ENCODE peak calls at places on chromosome 16, in ten cellular contexts. One of them, this sample, is unnamed.

GRCh38 chr16:84463221-84463620 is 41.2 kb downstream of the MEAK7 start:
- DNase-seq in Right ventricle myocardium superior: peak
- DNase-seq in activated T-cell treated with anti-CD3 and anti-CD28 coated beads, Interleukin-2, amount 50 U/mL, for 24 hours: peak
- DNase-seq in psoas muscle: no peak
- DNase-seq in endothelial cell: no peak
- DNase-seq in adrenal gland: no peak
- DNase-seq in RCC 7860: no peak
- DNase-seq in A549: no peak
- DNase-seq in neuronal stem cell: no peak
- DNase-seq in stimulated activated CD8-positive, alpha-beta memory T cell treated with anti-CD3 and anti-CD28 coated beads, Interleukin-4, amount 100 ng/mL, for 1 hour: no peak
- DNase-seq in this sample: no peak

GRCh38 chr16:11201498-11202259 is 54.3 kb downstream of the SOCS1 start:
- DNase-seq in Right ventricle myocardium superior: no peak
- DNase-seq in activated T-cell treated with anti-CD3 and anti-CD28 coated beads, Interleukin-2, amount 50 U/mL, for 24 hours: no peak
- DNase-seq in psoas muscle: no peak
- DNase-seq in endothelial cell: no peak
- DNase-seq in adrenal gland: peak
- DNase-seq in RCC 7860: peak
- DNase-seq in A549: peak
- DNase-seq in neuronal stem cell: no peak
- DNase-seq in stimulated activated CD8-positive, alpha-beta memory T cell treated with anti-CD3 and anti-CD28 coated beads, Interleukin-4, amount 100 ng/mL, for 1 hour: no peak
- DNase-seq in this sample: no peak

GRCh38 chr16:77171750-77172635 is 19.0 kb upstream of the MON1B start:
- DNase-seq in Right ventricle myocardium superior: no peak
- DNase-seq in activated T-cell treated with anti-CD3 and anti-CD28 coated beads, Interleukin-2, amount 50 U/mL, for 24 hours: no peak
- DNase-seq in psoas muscle: no peak
- DNase-seq in endothelial cell: peak
- DNase-seq in adrenal gland: peak
- DNase-seq in RCC 7860: peak
- DNase-seq in A549: peak
- DNase-seq in neuronal stem cell: peak
- DNase-seq in stimulated activated CD8-positive, alpha-beta memory T cell treated with anti-CD3 and anti-CD28 coated beads, Interleukin-4, amount 100 ng/mL, for 1 hour: no peak
- DNase-seq in this sample: no peak

GRCh38 chr16:54239441-54239840 is 47.1 kb downstream of the IRX3 start:
- DNase-seq in Right ventricle myocardium superior: peak
- DNase-seq in activated T-cell treated with anti-CD3 and anti-CD28 coated beads, Interleukin-2, amount 50 U/mL, for 24 hours: no peak
- DNase-seq in psoas muscle: peak
- DNase-seq in endothelial cell: no peak
- DNase-seq in adrenal gland: no peak
- DNase-seq in RCC 7860: no peak
- DNase-seq in A549: no peak
- DNase-seq in neuronal stem cell: no peak
- DNase-seq in stimulated activated CD8-positive, alpha-beta memory T cell treated with anti-CD3 and anti-CD28 coated beads, Interleukin-4, amount 100 ng/mL, for 1 hour: no peak
- DNase-seq in this sample: no peak

GRCh38 chr16:74455619-74456289 is 34.5 kb upstream of the CLEC18B start:
- DNase-seq in Right ventricle myocardium superior: no peak
- DNase-seq in activated T-cell treated with anti-CD3 and anti-CD28 coated beads, Interleukin-2, amount 50 U/mL, for 24 hours: no peak
- DNase-seq in psoas muscle: no peak
- DNase-seq in endothelial cell: no peak
- DNase-seq in adrenal gland: no peak
- DNase-seq in RCC 7860: peak
- DNase-seq in A549: no peak
- DNase-seq in neuronal stem cell: no peak
- DNase-seq in stimulated activated CD8-positive, alpha-beta memory T cell treated with anti-CD3 and anti-CD28 coated beads, Interleukin-4, amount 100 ng/mL, for 1 hour: no peak
- DNase-seq in this sample: no peak

GRCh38 chr16:21033707-21034106 is 116.9 kb downstream of the DNAH3 start:
- DNase-seq in Right ventricle myocardium superior: peak
- DNase-seq in activated T-cell treated with anti-CD3 and anti-CD28 coated beads, Interleukin-2, amount 50 U/mL, for 24 hours: no peak
- DNase-seq in psoas muscle: peak
- DNase-seq in endothelial cell: no peak
- DNase-seq in adrenal gland: peak
- DNase-seq in RCC 7860: no peak
- DNase-seq in A549: no peak
- DNase-seq in neuronal stem cell: no peak
- DNase-seq in stimulated activated CD8-positive, alpha-beta memory T cell treated with anti-CD3 and anti-CD28 coated beads, Interleukin-4, amount 100 ng/mL, for 1 hour: no peak
- DNase-seq in this sample: no peak

GRCh38 chr16:88769617-88770458 is 15.2 kb downstream of the PIEZO1 start:
- DNase-seq in Right ventricle myocardium superior: no peak
- DNase-seq in activated T-cell treated with anti-CD3 and anti-CD28 coated beads, Interleukin-2, amount 50 U/mL, for 24 hours: peak
- DNase-seq in psoas muscle: no peak
- DNase-seq in endothelial cell: peak
- DNase-seq in adrenal gland: no peak
- DNase-seq in RCC 7860: peak
- DNase-seq in A549: peak
- DNase-seq in neuronal stem cell: peak
- DNase-seq in stimulated activated CD8-positive, alpha-beta memory T cell treated with anti-CD3 and anti-CD28 coated beads, Interleukin-4, amount 100 ng/mL, for 1 hour: no peak
- DNase-seq in this sample: no peak

GRCh38 chr16:56788435-56788834 is 58.5 kb downstream of the NUP93 start:
- DNase-seq in Right ventricle myocardium superior: no peak
- DNase-seq in activated T-cell treated with anti-CD3 and anti-CD28 coated beads, Interleukin-2, amount 50 U/mL, for 24 hours: no peak
- DNase-seq in psoas muscle: no peak
- DNase-seq in endothelial cell: no peak
- DNase-seq in adrenal gland: no peak
- DNase-seq in RCC 7860: no peak
- DNase-seq in A549: no peak
- DNase-seq in neuronal stem cell: no peak
- DNase-seq in stimulated activated CD8-positive, alpha-beta memory T cell treated with anti-CD3 and anti-CD28 coated beads, Interleukin-4, amount 100 ng/mL, for 1 hour: no peak
- DNase-seq in this sample: no peak

GRCh38 chr16:79950932-79951719 is 350.6 kb upstream of the MAF start:
- DNase-seq in Right ventricle myocardium superior: no peak
- DNase-seq in activated T-cell treated with anti-CD3 and anti-CD28 coated beads, Interleukin-2, amount 50 U/mL, for 24 hours: no peak
- DNase-seq in psoas muscle: no peak
- DNase-seq in endothelial cell: no peak
- DNase-seq in adrenal gland: no peak
- DNase-seq in RCC 7860: peak
- DNase-seq in A549: no peak
- DNase-seq in neuronal stem cell: no peak
- DNase-seq in stimulated activated CD8-positive, alpha-beta memory T cell treated with anti-CD3 and anti-CD28 coated beads, Interleukin-4, amount 100 ng/mL, for 1 hour: no peak
- DNase-seq in this sample: no peak